ENCODE peak calls at places on chromosomes 16 and 17, in six cellular contexts. V, S, I, H, G and D are unnamed samples.
A peak's percentile ranks its signal among the peaks of the same experiment; 100 is the strongest.

GRCh38 chr16:4140652-4141051 is 24.4 kb upstream of the ADCY9 start:
- DNase-seq in V (no peak), S (no peak), I (no peak), H (peak; percentile 15), G (peak; percentile 5), D (peak; percentile 27)

GRCh38 chr17:40480501-40481003 is 20.9 kb downstream of the TNS4 start:
- DNase-seq in V (no peak), S (peak; percentile 63), I (no peak), H (no peak), G (peak; percentile 64), D (no peak)

GRCh38 chr16:3112058-3112880 is at the start of gene ZNF205:
- DNase-seq in V (peak; percentile 76), S (peak; percentile 89), I (peak; percentile 76), H (peak; percentile 61), G (peak; percentile 85), D (peak; percentile 60)

GRCh38 chr17:21001813-21002221 is 41.0 kb downstream of the USP22 start:
- DNase-seq in V (no peak), S (no peak), I (no peak), H (no peak), G (no peak), D (no peak)

GRCh38 chr17:61380836-61381525 is 18.7 kb upstream of the TBX2 start:
- DNase-seq in V (no peak), S (no peak), I (no peak), H (no peak), G (no peak), D (no peak)

GRCh38 chr17:77839324-77840155 is 119.0 kb upstream of the TNRC6C start:
- DNase-seq in V (no peak), S (peak; percentile 55), I (no peak), H (no peak), G (no peak), D (no peak)

GRCh38 chr17:10156579-10157488 is 41.6 kb downstream of the GAS7 start:
- DNase-seq in V (peak; percentile 57), S (no peak), I (no peak), H (no peak), G (no peak), D (no peak)

GRCh38 chr17:81082177-81083073 is 47.5 kb downstream of the BAIAP2 start:
- DNase-seq in V (peak; percentile 68), S (no peak), I (no peak), H (peak; percentile 5), G (no peak), D (no peak)

GRCh38 chr16:14527411-14528044 is 102.5 kb downstream of the PARN start:
- DNase-seq in V (no peak), S (no peak), I (no peak), H (no peak), G (peak; percentile 76), D (no peak)

GRCh38 chr16:8885674-8886592 is 3.8 kb downstream of the LITAFD start:
- DNase-seq in V (no peak), S (peak; percentile 81), I (no peak), H (peak; percentile 48), G (peak; percentile 30), D (no peak)

GRCh38 chr16:72875291-72876036 is 172.5 kb downstream of the ZFHX3 start:
- DNase-seq in V (no peak), S (peak; percentile 64), I (no peak), H (no peak), G (peak; percentile 22), D (no peak)

GRCh38 chr16:85460252-85460982 is 152.7 kb upstream of the GSE1 start:
- DNase-seq in V (no peak), S (peak; percentile 34), I (no peak), H (no peak), G (no peak), D (no peak)

GRCh38 chr17:79992657-79993389 is 42.8 kb downstream of the TBC1D16 start:
- DNase-seq in V (no peak), S (no peak), I (no peak), H (no peak), G (no peak), D (no peak)

GRCh38 chr16:83307206-83307990 is 500.4 kb upstream of the HSBP1 start:
- DNase-seq in V (no peak), S (no peak), I (no peak), H (peak; percentile 19), G (no peak), D (no peak)

GRCh38 chr17:78535285-78536197 is 41.7 kb downstream of the DNAH17 start:
- DNase-seq in V (peak; percentile 42), S (no peak), I (no peak), H (no peak), G (no peak), D (no peak)

GRCh38 chr17:77184474-77184873 is 43.7 kb downstream of the SEC14L1 start:
- DNase-seq in V (no peak), S (no peak), I (no peak), H (no peak), G (peak; percentile 51), D (no peak)

GRCh38 chr17:78134899-78135385 is 4.4 kb downstream of the TMC8 start:
- DNase-seq in V (no peak), S (no peak), I (no peak), H (no peak), G (no peak), D (no peak)

GRCh38 chr17:27038676-27039075 is 255.2 kb upstream of the WSB1 start:
- DNase-seq in V (no peak), S (no peak), I (no peak), H (no peak), G (no peak), D (no peak)

GRCh38 chr17:72571813-72572396 is 451.1 kb downstream of the SOX9 start:
- DNase-seq in V (no peak), S (no peak), I (no peak), H (no peak), G (no peak), D (no peak)

GRCh38 chr17:78793968-78794367 is 11.9 kb upstream of the CYTH1 start:
- DNase-seq in V (no peak), S (no peak), I (no peak), H (no peak), G (no peak), D (no peak)

GRCh38 chr17:6387442-6387841 is 47.5 kb downstream of the AIPL1 start:
- DNase-seq in V (no peak), S (no peak), I (no peak), H (no peak), G (no peak), D (no peak)

GRCh38 chr16:23905027-23905426 is 69.2 kb downstream of the PRKCB start:
- DNase-seq in V (no peak), S (peak; percentile 80), I (peak; percentile 51), H (peak; percentile 36), G (peak; percentile 87), D (peak; percentile 66)

GRCh38 chr16:17963185-17963836 is 373.2 kb downstream of the NPIPA8 start:
- DNase-seq in V (no peak), S (no peak), I (no peak), H (no peak), G (no peak), D (no peak)

GRCh38 chr16:29906520-29907244 is 6.4 kb downstream of the ASPHD1 start:
- DNase-seq in V (no peak), S (no peak), I (no peak), H (no peak), G (no peak), D (no peak)

GRCh38 chr17:74453665-74454196 is 12.7 kb upstream of the CD300A start:
- DNase-seq in V (peak; percentile 87), S (no peak), I (no peak), H (no peak), G (peak; percentile 88), D (no peak)

GRCh38 chr17:51353296-51353695 is 93.0 kb downstream of the UTP18 start:
- DNase-seq in V (no peak), S (peak; percentile 33), I (no peak), H (no peak), G (no peak), D (no peak)

GRCh38 chr16:4879049-4879448 is 31.8 kb downstream of the UBN1 start:
- DNase-seq in V (no peak), S (no peak), I (no peak), H (no peak), G (no peak), D (no peak)

GRCh38 chr16:49474741-49475140 is 101.1 kb downstream of the C16orf78 start:
- DNase-seq in V (no peak), S (no peak), I (no peak), H (no peak), G (no peak), D (no peak)

GRCh38 chr16:865026-865425 is 64.5 kb upstream of the GNG13 start:
- DNase-seq in V (no peak), S (no peak), I (no peak), H (no peak), G (no peak), D (no peak)

GRCh38 chr17:2050246-2050866 is 4.5 kb upstream of the HIC1 start:
- DNase-seq in V (no peak), S (peak; percentile 91), I (peak; percentile 76), H (peak; percentile 41), G (peak; percentile 86), D (no peak)
- H3K27me3 ChIP-seq in V (no peaks in the 10 kb centered on the region), S (peaks cover 33% of the 10 kb centered on the region), I (peaks cover 32% of the 10 kb centered on the region), H (peaks cover 2% of the 10 kb centered on the region), G (no peaks in the 10 kb centered on the region), D (no peaks in the 10 kb centered on the region)

GRCh38 chr16:68086860-68087268 is 1.7 kb downstream of the NFATC3 start:
- DNase-seq in V (no peak), S (no peak), I (no peak), H (no peak), G (no peak), D (no peak)

GRCh38 chr16:68089067-68089466 is 3.9 kb downstream of the NFATC3 start:
- DNase-seq in V (no peak), S (no peak), I (no peak), H (no peak), G (no peak), D (no peak)

GRCh38 chr16:68088130-68088972 is 3.2 kb downstream of the NFATC3 start:
- DNase-seq in V (no peak), S (no peak), I (no peak), H (no peak), G (no peak), D (no peak)

GRCh38 chr16:68086336-68086821 is 1.2 kb downstream of the NFATC3 start:
- DNase-seq in V (no peak), S (no peak), I (no peak), H (peak; percentile 69), G (peak; percentile 69), D (no peak)

GRCh38 chr16:68087688-68088087 is 2.5 kb downstream of the NFATC3 start:
- DNase-seq in V (no peak), S (no peak), I (no peak), H (no peak), G (no peak), D (no peak)
- H3K4me3 ChIP-seq in V (no peak overlapping the region), S (peak overlapping the region; percentile 96), I (no peak overlapping the region), H (no peak overlapping the region), G (peak overlapping the region; percentile 90), D (no peak overlapping the region)

GRCh38 chr17:36730095-36730808 is 128.9 kb downstream of the MRM1 start:
- DNase-seq in V (no peak), S (no peak), I (no peak), H (no peak), G (no peak), D (no peak)
- H3K27me3 ChIP-seq in V (peaks cover 13% of the 10 kb centered on the region), S (peaks cover 54% of the 10 kb centered on the region), I (no peaks in the 10 kb centered on the region), H (peaks cover 40% of the 10 kb centered on the region), G (peaks cover 62% of the 10 kb centered on the region), D (peaks cover 37% of the 10 kb centered on the region)

DNA sequence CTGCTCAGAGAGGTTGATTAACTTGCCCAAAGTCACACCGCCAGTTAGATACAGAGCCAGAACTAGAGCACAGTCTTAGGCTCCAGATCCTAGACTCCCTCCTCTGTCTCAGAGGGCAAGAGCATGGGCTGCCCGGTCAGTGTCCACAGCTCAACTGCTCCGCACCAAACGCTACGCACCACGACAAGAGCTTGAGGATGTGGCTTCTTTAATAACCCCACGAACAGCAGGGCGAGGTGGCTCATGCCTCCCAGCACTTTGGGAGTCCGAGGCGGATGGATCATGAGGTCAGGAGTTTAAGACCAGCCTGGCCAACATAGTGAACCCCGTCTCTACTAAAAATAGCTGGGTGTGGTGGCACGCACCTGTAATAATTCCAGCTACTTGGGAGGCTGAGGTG is 21.4 kb downstream of the FA2H start:
- DNase-seq in V (no peak), S (no peak), I (no peak), H (no peak), G (no peak), D (no peak)
- H3K4me3 ChIP-seq in V (no peak overlapping the region), S (no peak overlapping the region), I (no peak overlapping the region), H (no peak overlapping the region), G (no peak overlapping the region), D (no peak overlapping the region)